ENCODE peak calls at places on chromosomes 6 and 20, in four cellular contexts. F is suprapubic skin, Q is transverse colon, J is esophagus squamous epithelium. V is an unnamed sample.

GRCh38 chr6:96909826-96910225 is 12.1 kb upstream of the NDUFAF4 start:
- DNase-seq in J (no peak), Q (peak; percentile 34), F (no peak), V (no peak)

GRCh38 chr20:51354769-51355319 is 187.7 kb downstream of the NFATC2 start:
- DNase-seq in Q (no peak), F (no peak), J (no peak), V (no peak)

GRCh38 chr20:62764156-62764935 is 31.9 kb upstream of the MRGBP start:
- DNase-seq in J (no peak), F (no peak), Q (no peak), V (no peak)

GRCh38 chr6:11008821-11009220 is 35.3 kb downstream of the ELOVL2 start:
- DNase-seq in F (no peak), Q (no peak), J (no peak), V (no peak)

GRCh38 chr6:41712651-41713103 is 22.7 kb downstream of the TFEB start:
- DNase-seq in Q (no peak), J (no peak), F (no peak), V (no peak)

GRCh38 chr6:105988321-105988720 is 97.8 kb upstream of the PRDM1 start:
- DNase-seq in Q (no peak), J (no peak), F (no peak), V (no peak)

GRCh38 chr6:11500008-11500407 is 37.5 kb upstream of the TMEM170B start:
- DNase-seq in Q (no peak), J (no peak), F (no peak), V (no peak)

GRCh38 chr6:154302111-154302752 is 54.4 kb downstream of the IPCEF1 start:
- DNase-seq in F (no peak), Q (peak; percentile 26), J (no peak), V (no peak)

GRCh38 chr6:107267006-107267405 is 151.7 kb upstream of the BEND3 start:
- DNase-seq in Q (no peak), J (no peak), F (no peak), V (no peak)

GRCh38 chr6:105483492-105483891 is 80.6 kb upstream of the PREP start:
- DNase-seq in J (no peak), Q (no peak), F (no peak), V (no peak)

GRCh38 chr6:117711369-117711768 is 36.1 kb downstream of the NUS1 start:
- DNase-seq in Q (no peak), F (no peak), J (no peak), V (no peak)

GRCh38 chr6:28134015-28134414 is 7.7 kb upstream of the ZKSCAN8 start:
- DNase-seq in Q (no peak), J (no peak), F (no peak), V (no peak)

GRCh38 chr6:45698046-45698445 is 317.6 kb downstream of the CLIC5 start:
- DNase-seq in J (no peak), Q (no peak), F (no peak), V (no peak)

GRCh38 chr20:62543470-62544302 is 67.9 kb upstream of the GATA5 start:
- DNase-seq in F (no peak), J (no peak), Q (no peak), V (no peak)

GRCh38 chr6:132669690-132670291 is 10.8 kb upstream of the TAAR1 start:
- DNase-seq in J (no peak), F (no peak), Q (no peak), V (no peak)

GRCh38 chr6:101417899-101418298 is 24.4 kb downstream of the GRIK2 start:
- DNase-seq in J (no peak), Q (no peak), F (no peak), V (no peak)

GRCh38 chr20:31922181-31922580 is 29.7 kb downstream of the PDRG1 start:
- DNase-seq in F (no peak), Q (no peak), J (no peak), V (no peak)

GRCh38 chr6:111745186-111745585 is 128.1 kb downstream of the FYN start:
- DNase-seq in J (no peak), F (no peak), Q (no peak), V (no peak)

GRCh38 chr6:133259561-133259960 is 18.4 kb downstream of the EYA4 start:
- DNase-seq in F (no peak), J (no peak), Q (no peak), V (no peak)

GRCh38 chr6:30260036-30260504 is 46.9 kb upstream of the TRIM26 start:
- DNase-seq in Q (no peak), F (no peak), J (no peak), V (no peak)

GRCh38 chr6:121124600-121124999 is 209.7 kb downstream of the TBC1D32 start:
- DNase-seq in Q (no peak), J (no peak), F (no peak), V (no peak)

GRCh38 chr6:150418825-150419594 is 50.2 kb downstream of the IYD start:
- DNase-seq in J (no peak), Q (peak; percentile 77), F (no peak), V (peak; percentile 92)

GRCh38 chr6:154080434-154081189 is 41.6 kb downstream of the OPRM1 start:
- DNase-seq in Q (no peak), J (no peak), F (no peak), V (no peak)

GRCh38 chr6:29995346-29995777 is 53.0 kb downstream of the HLA-A start:
- DNase-seq in Q (no peak), J (no peak), F (no peak), V (no peak)

GRCh38 chr20:63957004-63957689 is 931 bp upstream of the UCKL1 start:
- DNase-seq in F (no peak), J (no peak), Q (peak; percentile 87), V (no peak)

GRCh38 chr6:106512048-106512957 is 117.0 kb downstream of the RTN4IP1 start:
- DNase-seq in J (no peak), Q (peak; percentile 92), F (peak; percentile 86), V (peak; percentile 94)

GRCh38 chr6:114558153-114558552 is 215.3 kb upstream of the HS3ST5 start:
- DNase-seq in F (no peak), J (no peak), Q (no peak), V (no peak)

GRCh38 chr6:6037179-6037578 is 30.5 kb upstream of the NRN1 start:
- DNase-seq in J (no peak), F (no peak), Q (no peak), V (no peak)

GRCh38 chr6:148016013-148016412 is 326.6 kb upstream of the SASH1 start:
- DNase-seq in Q (no peak), F (no peak), J (no peak), V (no peak)

GRCh38 chr20:36070451-36070850 is 84.1 kb upstream of the EPB41L1 start:
- DNase-seq in Q (no peak), F (no peak), J (no peak), V (no peak)

GRCh38 chr6:2862712-2863174 is 21.1 kb upstream of the SERPINB1 start:
- DNase-seq in F (no peak), J (no peak), Q (no peak), V (no peak)

GRCh38 chr20:50601511-50602431 is 89.6 kb downstream of the RIPOR3 start:
- DNase-seq in F (no peak), Q (no peak), J (no peak), V (no peak)

GRCh38 chr6:26309731-26310142 is 55.3 kb upstream of the BTN3A2 start:
- DNase-seq in F (no peak), J (no peak), Q (no peak), V (no peak)

GRCh38 chr6:26312096-26312463 is 52.9 kb upstream of the BTN3A2 start:
- DNase-seq in Q (no peak), F (no peak), J (no peak), V (no peak)

GRCh38 chr6:26311012-26311384 is 54.0 kb upstream of the BTN3A2 start:
- DNase-seq in F (no peak), J (no peak), Q (no peak), V (no peak)

GRCh38 chr6:26312501-26313390 is 52.3 kb upstream of the BTN3A2 start:
- DNase-seq in J (no peak), Q (peak; percentile 85), F (no peak), V (peak; percentile 96)

GRCh38 chr6:26311385-26312095 is 53.5 kb upstream of the BTN3A2 start:
- DNase-seq in J (no peak), Q (peak; percentile 38), F (no peak), V (peak; percentile 53)
- H3K4me3 ChIP-seq in J (peak overlapping the region; percentile 50), Q (no peak overlapping the region), F (peak overlapping the region; percentile 49), V (peak overlapping the region; percentile 15)

GRCh38 chr6:169324086-169324485 is 70.4 kb upstream of the THBS2 start:
- DNase-seq in J (no peak), Q (no peak), F (no peak), V (no peak)

GRCh38 chr6:169324661-169325459 is 71.2 kb upstream of the THBS2 start:
- DNase-seq in Q (no peak), J (no peak), F (no peak), V (peak; percentile 14)

GRCh38 chr6:169326067-169326799 is 72.6 kb upstream of the THBS2 start:
- DNase-seq in Q (no peak), J (no peak), F (no peak), V (no peak)

GRCh38 chr6:169332250-169332649 is 78.6 kb upstream of the THBS2 start:
- DNase-seq in Q (no peak), F (no peak), J (no peak), V (no peak)

GRCh38 chr6:169328112-169328801 is 74.6 kb upstream of the THBS2 start:
- DNase-seq in J (no peak), Q (no peak), F (no peak), V (peak; percentile 49)
- TF ChIP-seq CTCF in J (no peak), Q (no peak), F (no peak), V (no peak)

DNA sequence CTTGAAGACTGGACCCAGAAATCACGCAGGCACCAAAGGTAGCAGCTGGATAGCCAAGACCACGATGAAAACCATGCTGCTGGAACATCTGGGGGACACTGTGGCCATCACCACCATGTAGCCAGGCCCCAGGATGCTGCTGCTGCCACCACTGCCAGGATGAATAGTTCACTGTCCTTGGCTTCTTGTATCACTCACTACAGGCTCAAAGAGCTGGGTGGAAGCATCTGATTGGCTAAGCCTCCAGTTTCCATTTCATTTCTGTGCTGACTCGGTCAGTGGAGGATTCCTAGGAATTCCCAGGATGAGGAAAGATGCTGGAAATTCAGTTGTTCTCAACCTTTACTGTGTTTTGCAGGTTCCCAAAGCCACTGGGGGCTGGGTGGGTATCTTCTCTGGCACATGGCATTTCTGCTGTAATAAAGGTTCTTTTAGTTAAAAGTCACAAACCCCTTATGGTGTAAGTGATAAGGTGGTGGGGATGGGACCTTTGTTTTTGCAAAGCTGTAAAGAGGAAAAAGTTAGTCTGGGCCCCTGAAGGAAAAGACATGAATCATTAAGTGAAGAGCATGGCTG is 75.5 kb upstream of the RNF24 start:
- DNase-seq in Q (no peak), J (no peak), F (no peak), V (no peak)
- TF ChIP-seq POLR2A in Q (no peak), J (no peak), F (no peak), V (no peak)

GRCh38 chr20:35039146-35039545 is 53.5 kb downstream of the TRPC4AP start:
- DNase-seq in J (no peak), F (no peak), Q (peak; percentile 71), V (no peak)

GRCh38 chr20:35042268-35042667 is 50.3 kb downstream of the TRPC4AP start:
- DNase-seq in F (no peak), J (no peak), Q (no peak), V (no peak)

GRCh38 chr20:35040090-35040489 is 52.5 kb downstream of the TRPC4AP start:
- DNase-seq in J (no peak), Q (peak; percentile 39), F (no peak), V (no peak)

DNA sequence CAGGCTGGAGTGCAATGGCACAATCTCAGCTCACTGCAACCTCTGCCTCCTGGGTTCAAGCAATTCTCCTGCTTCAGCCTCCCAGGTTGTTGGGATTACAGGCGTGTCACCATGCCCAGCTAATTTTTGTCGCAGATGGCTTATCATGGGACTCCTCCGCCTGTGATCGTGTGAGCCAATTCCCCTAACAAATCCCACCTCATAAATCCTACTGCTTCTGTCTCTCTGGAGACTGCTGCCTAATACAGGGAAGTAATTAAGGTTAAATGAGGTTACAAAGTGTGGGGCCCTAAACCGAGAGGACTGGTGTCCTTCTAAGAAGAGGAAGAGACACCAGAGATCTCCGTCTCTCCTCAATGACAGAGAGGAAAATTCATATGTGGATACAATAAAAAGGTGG is 52.0 kb downstream of the TRPC4AP start:
- DNase-seq in F (no peak), J (no peak), Q (no peak), V (no peak)
- H3K4me3 ChIP-seq in F (no peak overlapping the region), J (no peak overlapping the region), Q (no peak overlapping the region), V (no peak overlapping the region)

V was measured in lower leg skin.